ENCODE peak calls at places on chromosome 1, in ten cellular contexts. Y, P, W, C, O, H, G, M, F and N are unnamed samples. For H3K9me3, the result is how much of the 10 kb centered on the place peaks cover.

GRCh38 chr1:153684892-153685291 is 6.4 kb downstream of the NPR1 start:
- DNase-seq in W (no peak), O (no peak), Y (no peak), G (no peak), P (no peak), C (no peak), F (no peak), M (no peak), H (no peak), N (no peak)

GRCh38 chr1:10155087-10155712 is 55.2 kb upstream of the KIF1B start:
- DNase-seq in W (no peak), O (no peak), F (no peak), P (no peak), H (no peak), M (no peak), C (no peak), Y (no peak), G (no peak), N (no peak)

GRCh38 chr1:41927118-41927517 is 8.4 kb upstream of the HIVEP3 start:
- DNase-seq in P (no peak), M (no peak), G (no peak), C (no peak), F (no peak), O (no peak), Y (no peak), H (no peak), W (no peak), N (no peak)

GRCh38 chr1:9848022-9848421 is 24.3 kb upstream of the CLSTN1 start:
- DNase-seq in P (no peak), G (no peak), H (no peak), W (no peak), O (no peak), M (no peak), F (no peak), C (no peak), Y (no peak), N (no peak)

GRCh38 chr1:159132271-159132881 is 39.0 kb upstream of the CADM3 start:
- DNase-seq in P (peak), M (peak), O (peak), C (peak), Y (peak), F (peak), H (peak), W (peak), G (peak), N (peak)

GRCh38 chr1:183569141-183569540 is 21.1 kb downstream of the NCF2 start:
- DNase-seq in H (no peak), W (no peak), P (no peak), C (no peak), O (no peak), Y (no peak), M (peak), G (peak), F (no peak), N (no peak)

GRCh38 chr1:72100766-72101165 is 181.6 kb downstream of the NEGR1 start:
- DNase-seq in F (no peak), M (no peak), C (no peak), G (no peak), O (no peak), H (no peak), P (peak), W (no peak), Y (no peak), N (no peak)

GRCh38 chr1:18473195-18473815 is 7.4 kb upstream of the KLHDC7A start:
- DNase-seq in W (no peak), F (no peak), O (no peak), C (no peak), M (no peak), H (no peak), Y (no peak), P (no peak), G (no peak), N (no peak)

GRCh38 chr1:201714542-201715276 is 114.2 kb upstream of the IPO9 start:
- DNase-seq in G (peak), Y (peak), F (peak), C (no peak), W (no peak), M (peak), O (peak), P (no peak), H (no peak), N (no peak)

GRCh38 chr1:228453614-228454013 is 33.6 kb upstream of the RNF187 start:
- DNase-seq in Y (no peak), O (no peak), G (no peak), H (no peak), M (no peak), W (no peak), C (no peak), F (no peak), P (no peak), N (no peak)

GRCh38 chr1:155379180-155379876 is 58.6 kb downstream of the RUSC1 start:
- DNase-seq in Y (no peak), P (no peak), W (peak), F (peak), M (no peak), G (peak), O (no peak), H (peak), C (no peak), N (no peak)

GRCh38 chr1:236774926-236775325 is 20.2 kb upstream of the MTR start:
- DNase-seq in P (no peak), Y (no peak), G (peak), W (no peak), O (no peak), H (no peak), M (no peak), F (peak), C (no peak), N (no peak)

GRCh38 chr1:172845865-172846264 is 187.0 kb downstream of the FASLG start:
- DNase-seq in W (no peak), M (no peak), C (no peak), O (no peak), P (no peak), Y (no peak), G (no peak), H (no peak), F (no peak), N (no peak)

DNA sequence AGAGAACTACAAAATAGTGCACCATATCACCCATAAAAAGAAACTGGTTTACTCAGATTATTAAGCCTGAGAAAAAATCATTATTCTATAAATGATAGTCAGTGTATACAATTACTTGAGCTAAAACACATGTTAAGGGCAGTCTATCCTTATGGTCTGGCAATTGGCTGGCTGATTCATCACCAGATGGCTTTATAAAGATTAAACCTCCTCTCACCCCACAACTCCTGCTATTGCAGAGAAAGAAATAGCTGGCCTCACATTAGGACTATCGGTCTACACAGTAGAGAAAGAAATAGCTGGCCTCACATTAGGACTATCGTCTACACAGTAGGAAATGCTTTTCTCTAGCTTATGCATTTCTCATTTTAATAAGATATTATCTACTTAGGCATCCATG is 21.2 kb downstream of the CEP170 start:
- DNase-seq in F (peak), G (peak), M (no peak), H (no peak), P (no peak), C (no peak), O (no peak), Y (no peak), W (no peak), N (no peak)
- H3K9me3 ChIP-seq in F (under half), G (under half), M (under half), H (under half), P (under half), C (under half), O (under half), Y (under half), W (half or more), N (under half)

GRCh38 chr1:5370321-5370720 is 621.9 kb downstream of the NPHP4 start:
- DNase-seq in G (no peak), C (no peak), Y (no peak), F (no peak), O (no peak), W (no peak), H (no peak), P (no peak), M (no peak), N (no peak)
- H3K9me3 ChIP-seq in G (under half), C (under half), Y (under half), F (under half), O (under half), W (under half), H (under half), P (under half), M (under half), N (under half)

GRCh38 chr1:248140846-248141245 is 4.1 kb upstream of the OR2M5 start:
- DNase-seq in H (no peak), C (no peak), F (no peak), W (no peak), G (no peak), Y (no peak), M (peak), P (no peak), O (no peak), N (no peak)
- H3K9me3 ChIP-seq in H (under half), C (under half), F (under half), W (under half), G (under half), Y (under half), M (under half), P (under half), O (under half), N (under half)

GRCh38 chr1:3028531-3029282 is 7.4 kb downstream of the ACTRT2 start:
- DNase-seq in O (peak), C (peak), W (no peak), M (no peak), P (no peak), G (no peak), H (no peak), F (no peak), Y (no peak), N (no peak)

GRCh38 chr1:3027611-3028371 is 6.5 kb downstream of the ACTRT2 start:
- DNase-seq in C (peak), G (no peak), F (no peak), P (no peak), W (no peak), H (no peak), Y (no peak), M (no peak), O (peak), N (no peak)

GRCh38 chr1:3026124-3026523 is 4.9 kb downstream of the ACTRT2 start:
- DNase-seq in H (no peak), Y (no peak), P (no peak), M (no peak), F (no peak), O (no peak), G (no peak), W (no peak), C (no peak), N (no peak)

GRCh38 chr1:3024588-3024987 is 3.3 kb downstream of the ACTRT2 start:
- DNase-seq in C (no peak), G (no peak), F (no peak), O (no peak), H (no peak), W (no peak), M (no peak), P (no peak), Y (no peak), N (no peak)

DNA sequence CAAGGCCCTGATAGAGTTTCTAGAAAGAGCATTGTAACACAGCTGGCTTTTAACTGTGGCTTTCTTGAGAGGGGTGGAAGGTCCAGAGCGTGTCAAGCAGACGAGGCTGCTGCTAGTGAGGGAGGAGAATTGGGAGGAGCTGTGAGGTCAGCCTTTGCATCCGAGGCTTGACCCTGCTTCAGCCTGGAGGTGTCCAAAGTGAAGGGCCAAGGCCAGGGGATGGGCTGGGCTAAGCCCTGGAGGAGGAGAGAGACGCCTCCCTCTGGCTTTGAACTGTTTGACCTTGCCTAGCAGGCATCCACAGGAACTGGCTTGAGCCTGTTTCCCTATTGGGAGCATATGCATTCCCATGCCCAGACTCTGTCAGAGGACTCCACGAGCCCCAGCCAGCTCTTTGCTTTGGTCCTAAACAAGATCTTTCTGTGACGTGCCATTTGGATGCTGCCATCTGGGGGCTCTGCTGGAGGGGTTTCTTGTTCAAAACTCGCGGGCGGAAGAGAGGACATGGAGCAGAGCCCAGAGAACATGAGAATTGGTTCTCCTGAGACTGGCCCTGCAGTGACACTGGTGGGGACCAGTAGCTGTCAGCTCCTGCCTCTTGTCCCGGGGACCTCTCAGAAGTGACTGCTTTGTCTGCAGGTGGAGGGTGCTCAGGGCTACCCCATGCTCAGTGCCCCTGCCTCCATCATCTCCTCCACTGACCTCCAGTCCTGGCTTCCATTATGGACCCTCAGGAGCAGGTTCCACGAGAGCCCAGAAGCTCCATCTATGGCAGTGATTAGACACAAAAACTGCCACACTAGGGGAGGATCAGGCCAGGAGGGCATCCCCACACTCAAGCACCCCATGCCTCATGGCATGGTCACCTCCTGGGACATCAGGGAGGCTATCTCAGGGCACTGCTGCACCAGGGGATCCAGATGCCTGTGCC is 5.6 kb downstream of the ACTRT2 start:
- DNase-seq in M (no peak), C (peak), F (no peak), O (peak), Y (no peak), P (no peak), G (no peak), H (no peak), W (no peak), N (no peak)
- H3K9me3 ChIP-seq in M (under half), C (under half), F (under half), O (under half), Y (under half), P (under half), G (under half), H (under half), W (under half), N (under half)

GRCh38 chr1:197081117-197081753 is 14.2 kb upstream of the F13B start:
- DNase-seq in W (peak), H (peak), O (no peak), G (no peak), C (no peak), F (no peak), M (no peak), P (no peak), Y (no peak), N (no peak)
- H3K9me3 ChIP-seq in W (under half), H (under half), O (under half), G (under half), C (under half), F (under half), M (under half), P (under half), Y (under half), N (under half)